ENCODE peak calls at places on chromosome 3, in seven cellular contexts. C is adrenal gland, X is Panc1, T is GM23338, H is vagina, B is cardiac muscle cell, U is endothelial cell of umbilical vein. V is an unnamed sample.
A peak's percentile ranks its signal among the peaks of the same experiment; 100 is the strongest.

GRCh38 chr3:188309437-188310269 is 155.7 kb downstream of the LPP start:
- DNase-seq in C (no peak), X (no peak), T (no peak), H (no peak), B (no peak), U (no peak), V (no peak)

GRCh38 chr3:155647988-155648591 is 96.8 kb downstream of the PLCH1 start:
- DNase-seq in C (no peak), X (no peak), T (peak; percentile 34), H (no peak), B (no peak), U (no peak), V (no peak)

GRCh38 chr3:63644212-63644777 is 8.2 kb upstream of the SNTN start:
- DNase-seq in C (no peak), X (no peak), T (peak; percentile 57), H (no peak), B (no peak), U (no peak), V (no peak)

GRCh38 chr3:194998948-194999347 is 272.0 kb downstream of the XXYLT1 start:
- DNase-seq in C (no peak), X (no peak), T (no peak), H (peak; percentile 56), B (no peak), U (no peak), V (no peak)

GRCh38 chr3:64687781-64688515 is at the start of gene ADAMTS9:
- DNase-seq in C (peak; percentile 88), X (no peak), T (peak; percentile 78), H (peak; percentile 93), B (peak; percentile 91), U (peak; percentile 87), V (peak; percentile 79)

GRCh38 chr3:52347716-52348635 is 31.9 kb downstream of the DNAH1 start:
- DNase-seq in C (no peak), X (no peak), T (no peak), H (no peak), B (no peak), U (no peak), V (no peak)

GRCh38 chr3:14877404-14877803 is 58.6 kb downstream of the FGD5 start:
- DNase-seq in C (no peak), X (no peak), T (no peak), H (no peak), B (no peak), U (no peak), V (no peak)

GRCh38 chr3:50246517-50246954 is 10.5 kb downstream of the GNAI2 start:
- DNase-seq in C (no peak), X (no peak), T (peak; percentile 52), H (no peak), B (peak; percentile 92), U (peak; percentile 78), V (no peak)

GRCh38 chr3:58238830-58239229 is 1.2 kb downstream of the ABHD6 start:
- DNase-seq in C (no peak), X (no peak), T (no peak), H (no peak), B (no peak), U (no peak), V (no peak)

GRCh38 chr3:127672429-127673190 is at the start of gene ABTB1:
- DNase-seq in C (peak; percentile 87), X (no peak), T (peak; percentile 86), H (no peak), B (peak; percentile 82), U (peak; percentile 25), V (peak; percentile 79)

GRCh38 chr3:107239703-107240102 is 137.5 kb upstream of the CCDC54 start:
- DNase-seq in C (no peak), X (no peak), T (no peak), H (no peak), B (no peak), U (no peak), V (no peak)

GRCh38 chr3:188421151-188421821 is 267.3 kb downstream of the LPP start:
- DNase-seq in C (no peak), X (no peak), T (no peak), H (no peak), B (peak; percentile 81), U (peak; percentile 47), V (no peak)

DNA sequence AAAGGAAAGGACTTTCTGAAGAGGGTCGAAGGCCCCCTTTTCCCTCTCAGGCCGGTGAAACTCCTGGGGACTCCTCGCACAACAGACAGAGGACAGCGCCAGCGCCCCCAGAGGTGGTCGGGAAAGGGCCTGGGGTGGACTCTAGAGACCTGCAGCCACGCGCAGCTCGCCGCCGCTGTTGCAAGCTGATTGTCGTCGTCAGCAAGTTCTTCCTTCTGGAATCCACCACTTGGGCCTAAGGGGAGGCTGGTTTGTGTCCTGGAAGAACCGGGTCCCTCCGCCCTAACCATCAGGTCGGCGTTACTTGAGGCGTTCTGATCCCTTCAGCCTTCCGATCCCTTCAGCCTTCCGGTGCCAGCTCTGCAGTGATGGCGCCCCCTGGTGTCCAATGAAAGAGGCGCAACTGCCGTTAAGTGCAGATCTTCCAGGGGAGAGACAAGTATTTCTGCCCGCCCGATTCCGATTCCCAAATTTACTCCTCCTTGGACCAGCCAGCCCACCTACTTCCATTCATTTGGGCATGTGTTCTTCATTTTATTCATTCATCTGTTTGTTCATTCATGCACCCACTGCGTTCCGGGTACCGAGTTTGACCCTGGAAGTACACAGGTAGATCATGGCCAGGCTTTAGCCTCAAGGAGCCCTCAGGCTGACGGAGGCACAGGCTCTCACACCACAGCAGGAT is 77.2 kb upstream of the SLC6A11 start:
- DNase-seq in C (peak; percentile 66), X (peak; percentile 30), T (peak; percentile 91), H (no peak), B (peak; percentile 78), U (peak; percentile 70), V (peak; percentile 65)
- H3K4me3 ChIP-seq in C (no peak overlapping the region), X (peak overlapping the region; percentile 24), T (peak overlapping the region; percentile 54), H (no peak overlapping the region), B (peak overlapping the region; percentile 35), U (no peak overlapping the region), V (no peak overlapping the region)

GRCh38 chr3:133408961-133409360 is 9.1 kb downstream of the BFSP2 start:
- DNase-seq in C (no peak), X (no peak), T (no peak), H (no peak), B (peak; percentile 60), U (no peak), V (no peak)

GRCh38 chr3:133410191-133410892 is 10.5 kb downstream of the BFSP2 start:
- DNase-seq in C (no peak), X (no peak), T (no peak), H (no peak), B (no peak), U (no peak), V (no peak)

GRCh38 chr3:133404925-133405324 is 5.1 kb downstream of the BFSP2 start:
- DNase-seq in C (no peak), X (no peak), T (peak; percentile 19), H (no peak), B (no peak), U (no peak), V (no peak)

GRCh38 chr3:133412511-133413165 is 12.8 kb downstream of the BFSP2 start:
- DNase-seq in C (no peak), X (no peak), T (no peak), H (no peak), B (peak; percentile 74), U (no peak), V (no peak)

DNA sequence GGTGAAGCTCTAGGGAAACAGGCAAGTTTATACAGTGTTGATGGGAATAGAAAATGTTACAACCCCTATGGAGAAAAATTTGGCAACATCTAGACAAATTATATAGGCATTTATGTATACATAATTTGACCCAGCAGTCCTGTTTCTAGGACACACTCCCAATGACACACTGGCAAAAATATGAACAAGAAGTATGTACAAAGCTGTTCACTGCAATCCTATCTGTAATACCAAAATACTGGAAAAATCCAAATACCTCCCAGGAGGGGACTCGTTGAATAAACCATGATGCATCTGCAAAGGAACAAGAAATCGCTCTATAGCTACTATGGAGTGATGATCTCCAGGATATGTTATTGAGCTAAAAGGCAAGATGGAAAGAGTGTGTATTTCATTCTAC is 8.5 kb downstream of the BFSP2 start:
- DNase-seq in C (no peak), X (no peak), T (no peak), H (no peak), B (no peak), U (no peak), V (no peak)
- H3K27ac ChIP-seq in C (no peak overlapping the region), X (peak overlapping the region; percentile 98), T (no peak overlapping the region), H (no peak overlapping the region), B (no peak overlapping the region), U (no peak overlapping the region), V (no peak overlapping the region)

DNA sequence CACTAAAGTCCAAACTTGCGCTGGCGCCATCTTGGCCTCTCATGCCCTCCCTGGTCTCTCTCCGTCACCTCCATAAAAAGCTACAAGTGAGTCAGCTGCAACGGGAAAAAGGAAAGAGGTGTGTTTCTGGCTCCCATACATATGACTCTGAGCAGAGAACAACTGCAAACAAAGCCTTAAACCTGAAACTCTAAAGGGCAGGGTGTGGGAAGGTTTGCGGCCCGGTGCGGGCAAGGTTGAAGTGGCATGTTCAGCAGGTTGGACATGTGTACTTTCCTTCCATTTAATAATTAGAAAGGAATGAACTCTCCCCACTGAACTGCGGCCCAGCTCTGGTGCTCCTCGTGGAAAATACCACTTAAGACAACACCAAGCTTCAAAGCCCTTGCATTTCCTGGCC is 59.0 kb upstream of the PPARG start:
- DNase-seq in C (no peak), X (no peak), T (no peak), H (no peak), B (no peak), U (no peak), V (peak; percentile 71)
- H3K4me3 ChIP-seq in C (no peak overlapping the region), X (no peak overlapping the region), T (no peak overlapping the region), H (no peak overlapping the region), B (no peak overlapping the region), U (no peak overlapping the region), V (no peak overlapping the region)

GRCh38 chr3:123338021-123338619 is 110.8 kb downstream of the ADCY5 start:
- DNase-seq in C (no peak), X (no peak), T (no peak), H (no peak), B (no peak), U (no peak), V (no peak)
- H3K27ac ChIP-seq in C (no peak overlapping the region), X (no peak overlapping the region), T (no peak overlapping the region), H (no peak overlapping the region), B (no peak overlapping the region), U (no peak overlapping the region), V (no peak overlapping the region)